ENCODE peak calls at places on chromosomes 13 and 19, in ten cellular contexts. T is astrocyte, R is ascending aorta, B is cardiac muscle cell, C is stomach, J is breast epithelium, S is MM.1S, L is psoas muscle, N is hepatocyte, D is Peyer's patch. V is an unnamed sample. For H3K27me3, the result is how much of the 10 kb centered on the place peaks cover.

GRCh38 chr19:52307275-52307674 is 10.3 kb downstream of the ZNF480 start:
- DNase-seq in D (no peak), C (no peak), T (peak), N (no peak), J (no peak), B (no peak), L (no peak), R (no peak), S (no peak), V (no peak)

GRCh38 chr19:54507824-54508223 is 5.2 kb downstream of the LAIR2 start:
- DNase-seq in R (no peak), B (no peak), S (no peak), C (no peak), T (no peak), J (no peak), L (no peak), N (no peak), D (no peak), V (no peak)

GRCh38 chr19:8506402-8506957 is 4.0 kb upstream of the PRAM1 start:
- DNase-seq in T (no peak), N (peak), D (no peak), J (no peak), C (no peak), R (no peak), B (no peak), S (no peak), L (no peak), V (no peak)

GRCh38 chr13:113087923-113088690 is 17.5 kb upstream of the F7 start:
- DNase-seq in R (no peak), D (no peak), L (no peak), N (no peak), B (no peak), C (no peak), S (no peak), T (no peak), J (no peak), V (no peak)

GRCh38 chr13:39336964-39337363 is 266.0 kb downstream of the LHFPL6 start:
- DNase-seq in C (no peak), B (no peak), T (no peak), J (no peak), N (no peak), R (no peak), S (no peak), L (no peak), D (no peak), V (no peak)

GRCh38 chr13:77554079-77554478 is 18.6 kb downstream of the SCEL start:
- DNase-seq in B (no peak), D (no peak), T (no peak), R (no peak), S (no peak), N (no peak), C (no peak), J (no peak), L (no peak), V (no peak)

GRCh38 chr13:92390217-92390616 is 836.4 kb upstream of the GPC6 start:
- DNase-seq in S (peak), D (no peak), T (peak), J (no peak), B (no peak), N (peak), C (no peak), L (no peak), R (no peak), V (no peak)

GRCh38 chr13:29507356-29507755 is 88.1 kb downstream of the SLC7A1 start:
- DNase-seq in D (no peak), C (no peak), S (no peak), N (no peak), L (no peak), T (no peak), R (no peak), J (no peak), B (no peak), V (no peak)

GRCh38 chr13:20159646-20160345 is 1.1 kb downstream of the GJA3 start:
- DNase-seq in J (no peak), L (no peak), C (no peak), N (no peak), T (peak), S (no peak), R (no peak), D (no peak), B (peak), V (no peak)

GRCh38 chr13:101049166-101049850 is 367.0 kb downstream of the NALCN start:
- DNase-seq in J (no peak), R (no peak), D (no peak), S (no peak), T (peak), L (no peak), C (no peak), N (no peak), B (no peak), V (no peak)

GRCh38 chr19:40355975-40356680 is 7.6 kb downstream of the PLD3 start:
- DNase-seq in C (no peak), D (no peak), J (no peak), N (no peak), R (no peak), L (no peak), T (no peak), S (no peak), B (no peak), V (no peak)

GRCh38 chr19:10112895-10113591 is 1.6 kb downstream of the P2RY11 start:
- DNase-seq in D (peak), C (peak), L (peak), B (peak), T (no peak), S (peak), R (no peak), J (no peak), N (peak), V (peak)

GRCh38 chr13:90806905-90807304 is 540.6 kb upstream of the MIR17HG start:
- DNase-seq in D (no peak), R (no peak), B (no peak), S (no peak), L (no peak), J (no peak), C (no peak), N (no peak), T (no peak), V (no peak)

GRCh38 chr19:10766681-10767201 is 48.9 kb downstream of the DNM2 start:
- DNase-seq in J (no peak), C (peak), S (no peak), T (peak), B (no peak), R (no peak), D (peak), N (no peak), L (no peak), V (no peak)

GRCh38 chr13:99796175-99796819 is 175.3 kb downstream of the ZIC5 start:
- DNase-seq in R (no peak), D (no peak), T (peak), L (no peak), C (no peak), B (peak), S (peak), N (peak), J (no peak), V (no peak)

GRCh38 chr19:55545913-55546495 is 661 bp upstream of the SBK3 start:
- DNase-seq in T (no peak), S (no peak), J (no peak), C (no peak), D (no peak), L (no peak), R (no peak), N (no peak), B (no peak), V (no peak)

GRCh38 chr19:31451686-31452325 is 102.6 kb upstream of the TSHZ3 start:
- DNase-seq in S (no peak), L (no peak), R (no peak), T (peak), D (no peak), N (no peak), B (no peak), C (no peak), J (no peak), V (no peak)

GRCh38 chr13:81986308-81986707 is 1645.4 kb upstream of the SPRY2 start:
- DNase-seq in N (no peak), L (no peak), S (no peak), D (no peak), C (no peak), J (no peak), T (no peak), B (no peak), R (no peak), V (no peak)

GRCh38 chr13:111566567-111566966 is 246.1 kb downstream of the TEX29 start:
- DNase-seq in D (no peak), N (no peak), S (no peak), C (no peak), T (no peak), R (no peak), J (no peak), L (no peak), B (no peak), V (no peak)

GRCh38 chr19:45245334-45245787 is at the start of gene EXOC3L2:
- DNase-seq in T (no peak), D (no peak), B (no peak), N (no peak), C (no peak), L (no peak), R (no peak), J (no peak), S (no peak), V (no peak)

GRCh38 chr19:31264379-31264778 is 84.9 kb downstream of the TSHZ3 start:
- DNase-seq in J (peak), B (no peak), C (no peak), S (no peak), D (no peak), T (no peak), N (no peak), R (no peak), L (no peak), V (peak)

GRCh38 chr19:48698046-48698445 is 2.3 kb downstream of the FUT2 start:
- DNase-seq in J (no peak), B (no peak), N (no peak), S (no peak), D (no peak), T (peak), R (no peak), L (no peak), C (peak), V (no peak)

GRCh38 chr13:30734434-30734833 is 909 bp upstream of the ALOX5AP start:
- DNase-seq in T (peak), D (no peak), R (no peak), N (no peak), C (no peak), J (no peak), L (no peak), B (no peak), S (no peak), V (no peak)
- H3K27ac ChIP-seq in T (peak), D (no peak), R (no peak), N (no peak), C (no peak), J (no peak), L (no peak), B (no peak), S (no peak), V (no peak)

GRCh38 chr19:5560156-5560555 is 7.6 kb downstream of the TINCR start:
- DNase-seq in T (no peak), C (no peak), D (no peak), B (no peak), S (no peak), J (no peak), R (no peak), L (no peak), N (no peak), V (no peak)

GRCh38 chr19:5562280-5562679 is 5.5 kb downstream of the TINCR start:
- DNase-seq in R (no peak), D (no peak), S (no peak), L (no peak), C (no peak), B (no peak), J (no peak), N (no peak), T (no peak), V (no peak)

GRCh38 chr19:5559804-5560133 is 8.0 kb downstream of the TINCR start:
- DNase-seq in C (no peak), D (no peak), S (no peak), T (no peak), J (no peak), B (no peak), L (no peak), R (no peak), N (no peak), V (no peak)

GRCh38 chr19:5563008-5563431 is 4.7 kb downstream of the TINCR start:
- DNase-seq in L (no peak), B (no peak), N (no peak), C (no peak), T (no peak), D (no peak), S (no peak), J (no peak), R (no peak), V (no peak)

GRCh38 chr19:5561559-5561958 is 6.2 kb downstream of the TINCR start:
- DNase-seq in D (no peak), L (no peak), C (no peak), R (no peak), N (no peak), T (no peak), B (no peak), J (no peak), S (no peak), V (no peak)
- TF ChIP-seq CTCF in D (peak), L (peak), C (no peak), R (no peak), N (peak), T (peak), B (peak), J (no peak), S (peak), V (peak)

GRCh38 chr19:3721131-3721899 is 13.1 kb downstream of the TJP3 start:
- DNase-seq in C (peak), J (peak), L (peak), D (peak), N (peak), B (peak), T (peak), R (no peak), S (peak), V (peak)

GRCh38 chr19:3719868-3720532 is 11.8 kb downstream of the TJP3 start:
- DNase-seq in T (no peak), S (no peak), D (no peak), J (no peak), N (no peak), C (no peak), B (no peak), L (no peak), R (no peak), V (no peak)

GRCh38 chr19:3722443-3723109 is 14.4 kb downstream of the TJP3 start:
- DNase-seq in T (no peak), D (peak), C (peak), R (no peak), B (peak), L (no peak), S (no peak), J (no peak), N (peak), V (no peak)

GRCh38 chr19:3721900-3722442 is 13.8 kb downstream of the TJP3 start:
- DNase-seq in N (no peak), C (no peak), D (no peak), L (no peak), B (no peak), R (no peak), J (no peak), T (no peak), S (no peak), V (no peak)

DNA sequence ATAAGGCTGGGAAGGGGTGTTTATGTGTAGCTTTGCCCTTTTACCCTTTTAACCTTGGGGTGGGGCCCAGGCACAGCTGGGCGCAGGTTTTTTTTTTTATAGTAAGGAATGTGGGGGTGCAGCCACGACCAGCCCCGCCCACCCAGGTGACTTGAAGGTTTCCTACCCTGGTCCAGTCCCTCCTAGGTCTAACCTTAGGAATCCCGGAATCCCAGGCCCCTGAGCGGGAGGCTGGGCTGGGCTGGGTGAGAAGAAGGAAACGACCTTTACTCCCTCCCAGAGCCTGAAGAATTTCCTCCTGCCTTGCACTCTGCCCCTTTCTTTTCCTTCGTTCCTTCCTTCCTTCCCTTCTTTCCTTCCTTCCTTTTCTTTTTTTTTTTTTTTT is 12.3 kb downstream of the TJP3 start:
- DNase-seq in B (no peak), T (no peak), J (no peak), S (no peak), C (peak), L (no peak), D (peak), R (no peak), N (peak), V (no peak)
- H3K27me3 ChIP-seq in B (under half), T (under half), J (under half), S (half or more), C (under half), L (under half), D (under half), R (under half), N (under half), V (half or more)

GRCh38 chr19:4962085-4962619 is 6.8 kb upstream of the KDM4B start:
- DNase-seq in D (no peak), N (no peak), C (no peak), R (no peak), J (no peak), S (no peak), B (no peak), T (no peak), L (no peak), V (no peak)
- H3K27ac ChIP-seq in D (no peak), N (no peak), C (no peak), R (no peak), J (no peak), S (no peak), B (no peak), T (no peak), L (no peak), V (no peak)

GRCh38 chr19:2389594-2389993 is 29.5 kb downstream of the TMPRSS9 start:
- DNase-seq in D (no peak), N (no peak), L (no peak), R (no peak), B (no peak), S (no peak), J (no peak), T (no peak), C (no peak), V (no peak)

GRCh38 chr19:2387367-2388288 is 27.6 kb downstream of the TMPRSS9 start:
- DNase-seq in T (no peak), N (no peak), L (no peak), J (no peak), R (no peak), C (no peak), S (no peak), D (no peak), B (no peak), V (no peak)

GRCh38 chr19:2381151-2381822 is 21.2 kb downstream of the TMPRSS9 start:
- DNase-seq in D (no peak), S (no peak), R (no peak), J (no peak), N (no peak), T (peak), B (peak), L (no peak), C (no peak), V (no peak)

GRCh38 chr19:2382530-2383222 is 22.6 kb downstream of the TMPRSS9 start:
- DNase-seq in L (no peak), D (no peak), R (no peak), T (no peak), S (no peak), J (no peak), C (no peak), N (no peak), B (no peak), V (no peak)

GRCh38 chr19:2385053-2385721 is 25.1 kb downstream of the TMPRSS9 start:
- DNase-seq in S (no peak), C (no peak), T (peak), B (peak), D (peak), N (peak), R (no peak), L (peak), J (peak), V (no peak)
- TF ChIP-seq CTCF in S (no peak), C (no peak), T (no peak), B (no peak), D (no peak), N (no peak), R (no peak), L (no peak), J (no peak), V (no peak)

DNA sequence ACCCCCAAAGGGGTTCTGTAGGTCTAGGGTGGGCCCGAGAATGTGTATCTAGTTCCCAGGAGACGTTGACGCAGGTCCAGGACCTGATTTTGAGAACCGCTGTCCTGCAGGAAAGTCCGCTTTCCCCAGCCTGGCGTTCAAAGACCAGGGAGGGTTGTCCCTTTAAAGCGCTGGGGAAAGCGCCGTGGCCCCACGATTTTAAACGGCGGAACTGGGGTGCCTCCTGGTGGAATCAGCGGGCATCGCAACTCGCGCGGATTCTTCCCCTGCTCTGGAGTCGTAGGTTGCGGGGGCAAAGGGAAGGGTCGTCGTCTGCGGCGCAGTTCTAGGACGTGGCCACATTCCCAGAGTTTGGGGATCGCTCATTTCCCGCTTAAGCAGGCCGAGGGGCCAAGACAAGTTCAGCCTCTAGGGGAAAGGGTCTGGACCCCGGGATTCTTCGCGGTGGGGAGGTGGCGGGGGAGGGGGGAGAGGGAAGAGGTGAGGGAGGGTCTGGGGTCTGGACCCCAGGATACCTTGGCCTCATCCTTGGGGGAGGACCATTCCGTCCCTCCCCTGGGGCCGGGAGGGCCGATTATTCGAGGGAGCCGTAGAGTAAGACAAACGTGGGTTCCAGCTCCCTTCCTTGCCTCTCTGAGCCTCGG is 7.7 kb downstream of the PNMA8B start:
- DNase-seq in B (peak), S (peak), J (peak), T (no peak), C (peak), D (peak), N (peak), R (no peak), L (peak), V (peak)
- H3K27me3 ChIP-seq in B (under half), S (half or more), J (under half), T (under half), C (under half), D (under half), N (under half), R (under half), L (under half), V (under half)